ENCODE peak calls at places on chromosomes 11 and 22, in four cellular contexts. One of them, this sample, is unnamed.

GRCh38 chr22:18973264-18974031 is 37.4 kb upstream of the PRODH start:
- DNase-seq in fibroblast of mammary gland: no peak
- DNase-seq in CD8-positive, alpha-beta T cell: no peak
- DNase-seq in fibroblast of lung: no peak
- DNase-seq in this sample: no peak

GRCh38 chr22:48758021-48758561 is 1069.6 kb downstream of the BRD1 start:
- DNase-seq in fibroblast of mammary gland: no peak
- DNase-seq in CD8-positive, alpha-beta T cell: no peak
- DNase-seq in fibroblast of lung: no peak
- DNase-seq in this sample: no peak

GRCh38 chr11:869399-870126 is 26.9 kb downstream of the TSPAN4 start:
- DNase-seq in fibroblast of mammary gland: no peak
- DNase-seq in CD8-positive, alpha-beta T cell: no peak
- DNase-seq in fibroblast of lung: no peak
- DNase-seq in this sample: no peak

GRCh38 chr11:71336996-71337772 is 84.8 kb upstream of the SHANK2 start:
- DNase-seq in fibroblast of mammary gland: no peak
- DNase-seq in CD8-positive, alpha-beta T cell: no peak
- DNase-seq in fibroblast of lung: no peak
- DNase-seq in this sample: no peak

GRCh38 chr11:25860677-25861445 is 471.1 kb upstream of the ANO3 start:
- DNase-seq in fibroblast of mammary gland: peak; percentile 1
- DNase-seq in CD8-positive, alpha-beta T cell: no peak
- DNase-seq in fibroblast of lung: peak; percentile 17
- DNase-seq in this sample: no peak

GRCh38 chr11:124538019-124538418 is 5.4 kb downstream of the OR8B12 start:
- DNase-seq in fibroblast of mammary gland: peak; percentile 84
- DNase-seq in CD8-positive, alpha-beta T cell: no peak
- DNase-seq in fibroblast of lung: peak; percentile 82
- DNase-seq in this sample: no peak

GRCh38 chr11:115286614-115287013 is 217.6 kb downstream of the CADM1 start:
- DNase-seq in fibroblast of mammary gland: no peak
- DNase-seq in CD8-positive, alpha-beta T cell: no peak
- DNase-seq in fibroblast of lung: no peak
- DNase-seq in this sample: no peak

GRCh38 chr11:15101072-15101701 is 13.5 kb upstream of the INSC start:
- DNase-seq in fibroblast of mammary gland: peak; percentile 79
- DNase-seq in CD8-positive, alpha-beta T cell: peak; percentile 44
- DNase-seq in fibroblast of lung: peak; percentile 51
- DNase-seq in this sample: peak; percentile 35

GRCh38 chr22:42287174-42287890 is 16.9 kb upstream of the TCF20 start:
- DNase-seq in fibroblast of mammary gland: no peak
- DNase-seq in CD8-positive, alpha-beta T cell: no peak
- DNase-seq in fibroblast of lung: no peak
- DNase-seq in this sample: no peak

GRCh38 chr11:108703916-108704315 is 39.0 kb downstream of the DDX10 start:
- DNase-seq in fibroblast of mammary gland: no peak
- DNase-seq in CD8-positive, alpha-beta T cell: no peak
- DNase-seq in fibroblast of lung: no peak
- DNase-seq in this sample: no peak

GRCh38 chr22:49297286-49297870 is 530.3 kb downstream of the BRD1 start:
- DNase-seq in fibroblast of mammary gland: no peak
- DNase-seq in CD8-positive, alpha-beta T cell: no peak
- DNase-seq in fibroblast of lung: no peak
- DNase-seq in this sample: no peak

GRCh38 chr22:22800716-22801115 is 86.9 kb upstream of the IGLL5 start:
- DNase-seq in fibroblast of mammary gland: peak; percentile 57
- DNase-seq in CD8-positive, alpha-beta T cell: no peak
- DNase-seq in fibroblast of lung: no peak
- DNase-seq in this sample: no peak

GRCh38 chr22:22799561-22799960 is 88.1 kb upstream of the IGLL5 start:
- DNase-seq in fibroblast of mammary gland: no peak
- DNase-seq in CD8-positive, alpha-beta T cell: no peak
- DNase-seq in fibroblast of lung: no peak
- DNase-seq in this sample: no peak

GRCh38 chr22:22803285-22803853 is 84.2 kb upstream of the IGLL5 start:
- DNase-seq in fibroblast of mammary gland: no peak
- DNase-seq in CD8-positive, alpha-beta T cell: no peak
- DNase-seq in fibroblast of lung: no peak
- DNase-seq in this sample: no peak

GRCh38 chr22:22798716-22799115 is 88.9 kb upstream of the IGLL5 start:
- DNase-seq in fibroblast of mammary gland: no peak
- DNase-seq in CD8-positive, alpha-beta T cell: no peak
- DNase-seq in fibroblast of lung: no peak
- DNase-seq in this sample: no peak

GRCh38 chr22:22802346-22802970 is 85.2 kb upstream of the IGLL5 start:
- DNase-seq in fibroblast of mammary gland: peak; percentile 14
- DNase-seq in CD8-positive, alpha-beta T cell: peak; percentile 63
- DNase-seq in fibroblast of lung: no peak
- DNase-seq in this sample: no peak
- TF ChIP-seq CTCF in fibroblast of mammary gland: peak; percentile 40
- TF ChIP-seq CTCF in CD8-positive, alpha-beta T cell: peak; percentile 80
- TF ChIP-seq CTCF in fibroblast of lung: no peak
- TF ChIP-seq CTCF in this sample: peak; percentile 71

GRCh38 chr11:95660038-95660437 is 129.5 kb downstream of the FAM76B start:
- DNase-seq in fibroblast of mammary gland: no peak
- DNase-seq in CD8-positive, alpha-beta T cell: peak; percentile 12
- DNase-seq in fibroblast of lung: peak; percentile 6
- DNase-seq in this sample: no peak
- TF ChIP-seq CTCF in fibroblast of mammary gland: no peak
- TF ChIP-seq CTCF in CD8-positive, alpha-beta T cell: no peak
- TF ChIP-seq CTCF in fibroblast of lung: no peak
- TF ChIP-seq CTCF in this sample: no peak

GRCh38 chr11:32137869-32138268 is 47.0 kb downstream of the RCN1 start:
- DNase-seq in fibroblast of mammary gland: no peak
- DNase-seq in CD8-positive, alpha-beta T cell: no peak
- DNase-seq in fibroblast of lung: no peak
- DNase-seq in this sample: no peak
- TF ChIP-seq CTCF in fibroblast of mammary gland: no peak
- TF ChIP-seq CTCF in CD8-positive, alpha-beta T cell: no peak
- TF ChIP-seq CTCF in fibroblast of lung: no peak
- TF ChIP-seq CTCF in this sample: no peak

GRCh38 chr11:59358595-59358994 is at the start of gene OR5AN1:
- DNase-seq in fibroblast of mammary gland: no peak
- DNase-seq in CD8-positive, alpha-beta T cell: no peak
- DNase-seq in fibroblast of lung: no peak
- DNase-seq in this sample: no peak

GRCh38 chr11:59358020-59358419 is 675 bp upstream of the OR5AN1 start:
- DNase-seq in fibroblast of mammary gland: no peak
- DNase-seq in CD8-positive, alpha-beta T cell: no peak
- DNase-seq in fibroblast of lung: no peak
- DNase-seq in this sample: no peak

DNA sequence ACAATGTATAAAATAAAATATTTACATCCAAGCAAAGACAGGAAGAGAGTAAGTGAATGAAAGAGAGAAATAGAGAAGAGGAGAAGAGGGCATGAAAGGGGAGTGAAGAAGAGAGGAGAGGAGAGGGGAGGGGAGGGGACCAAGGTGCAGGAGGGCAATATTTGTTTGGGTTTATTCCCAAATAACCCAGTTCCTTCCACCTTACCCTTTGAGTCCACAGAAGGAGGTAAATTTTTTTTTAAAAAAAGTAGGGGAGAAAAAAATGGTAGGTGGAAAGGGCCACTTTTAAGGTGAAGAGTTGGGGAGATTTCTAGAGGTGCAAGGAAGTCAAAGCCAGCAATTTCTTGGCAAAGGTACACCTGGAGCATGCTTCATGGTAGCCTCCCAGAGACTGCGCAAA is 2.1 kb upstream of the OR5AN1 start:
- DNase-seq in fibroblast of mammary gland: no peak
- DNase-seq in CD8-positive, alpha-beta T cell: no peak
- DNase-seq in fibroblast of lung: no peak
- DNase-seq in this sample: no peak
- TF ChIP-seq CTCF in fibroblast of mammary gland: no peak
- TF ChIP-seq CTCF in CD8-positive, alpha-beta T cell: no peak
- TF ChIP-seq CTCF in fibroblast of lung: no peak
- TF ChIP-seq CTCF in this sample: no peak

GRCh38 chr11:101436511-101437142 is 147.2 kb downstream of the TRPC6 start:
- DNase-seq in fibroblast of mammary gland: peak; percentile 59
- DNase-seq in CD8-positive, alpha-beta T cell: no peak
- DNase-seq in fibroblast of lung: peak; percentile 20
- DNase-seq in this sample: no peak
- TF ChIP-seq CTCF in fibroblast of mammary gland: peak; percentile 79
- TF ChIP-seq CTCF in CD8-positive, alpha-beta T cell: no peak
- TF ChIP-seq CTCF in fibroblast of lung: peak; percentile 84
- TF ChIP-seq CTCF in this sample: no peak